ENCODE peak calls at places on chromosome 13, in five cellular contexts. One of them, this sample, is unnamed.
A peak's percentile ranks its signal among the peaks of the same experiment; 100 is the strongest.

GRCh38 chr13:50512602-50513527 is 330.6 kb downstream of the DLEU7 start:
- DNase-seq in fibroblast of pulmonary artery: peak; percentile 57
- DNase-seq in left lung: peak; percentile 79
- DNase-seq in neural crest cell: peak; percentile 24
- DNase-seq in dorsolateral prefrontal cortex: peak; percentile 40
- DNase-seq in this sample: peak; percentile 40

GRCh38 chr13:68440874-68441273 is 1210.7 kb upstream of the PCDH9 start:
- DNase-seq in fibroblast of pulmonary artery: no peak
- DNase-seq in left lung: no peak
- DNase-seq in neural crest cell: no peak
- DNase-seq in dorsolateral prefrontal cortex: no peak
- DNase-seq in this sample: no peak

GRCh38 chr13:23993439-23993980 is 96.2 kb upstream of the C1QTNF9B start:
- DNase-seq in fibroblast of pulmonary artery: peak; percentile 45
- DNase-seq in left lung: no peak
- DNase-seq in neural crest cell: no peak
- DNase-seq in dorsolateral prefrontal cortex: no peak
- DNase-seq in this sample: no peak

GRCh38 chr13:48567521-48568331 is 34.8 kb upstream of the RCBTB2 start:
- DNase-seq in fibroblast of pulmonary artery: peak; percentile 65
- DNase-seq in left lung: no peak
- DNase-seq in neural crest cell: no peak
- DNase-seq in dorsolateral prefrontal cortex: no peak
- DNase-seq in this sample: no peak

GRCh38 chr13:44112700-44113329 is 233.1 kb downstream of the LACC1 start:
- DNase-seq in fibroblast of pulmonary artery: no peak
- DNase-seq in left lung: no peak
- DNase-seq in neural crest cell: no peak
- DNase-seq in dorsolateral prefrontal cortex: no peak
- DNase-seq in this sample: no peak

GRCh38 chr13:60410299-60410698 is 13.3 kb downstream of the TDRD3 start:
- DNase-seq in fibroblast of pulmonary artery: no peak
- DNase-seq in left lung: no peak
- DNase-seq in neural crest cell: no peak
- DNase-seq in dorsolateral prefrontal cortex: no peak
- DNase-seq in this sample: no peak

GRCh38 chr13:59261928-59262488 is 901.7 kb downstream of the DIAPH3 start:
- DNase-seq in fibroblast of pulmonary artery: peak; percentile 53
- DNase-seq in left lung: no peak
- DNase-seq in neural crest cell: peak; percentile 3
- DNase-seq in dorsolateral prefrontal cortex: no peak
- DNase-seq in this sample: no peak

GRCh38 chr13:59607172-59607571 is 556.6 kb downstream of the DIAPH3 start:
- DNase-seq in fibroblast of pulmonary artery: no peak
- DNase-seq in left lung: no peak
- DNase-seq in neural crest cell: no peak
- DNase-seq in dorsolateral prefrontal cortex: no peak
- DNase-seq in this sample: no peak

GRCh38 chr13:110015253-110015652 is 228.9 kb upstream of the IRS2 start:
- DNase-seq in fibroblast of pulmonary artery: peak; percentile 24
- DNase-seq in left lung: no peak
- DNase-seq in neural crest cell: no peak
- DNase-seq in dorsolateral prefrontal cortex: no peak
- DNase-seq in this sample: no peak

GRCh38 chr13:34810996-34811395 is 131.1 kb upstream of the NBEA start:
- DNase-seq in fibroblast of pulmonary artery: no peak
- DNase-seq in left lung: no peak
- DNase-seq in neural crest cell: no peak
- DNase-seq in dorsolateral prefrontal cortex: no peak
- DNase-seq in this sample: no peak

GRCh38 chr13:41467546-41467945 is 10.2 kb downstream of the RGCC start:
- DNase-seq in fibroblast of pulmonary artery: no peak
- DNase-seq in left lung: no peak
- DNase-seq in neural crest cell: no peak
- DNase-seq in dorsolateral prefrontal cortex: no peak
- DNase-seq in this sample: no peak

GRCh38 chr13:43792456-43792855 is 5.7 kb upstream of the ENOX1 start:
- DNase-seq in fibroblast of pulmonary artery: peak; percentile 69
- DNase-seq in left lung: no peak
- DNase-seq in neural crest cell: no peak
- DNase-seq in dorsolateral prefrontal cortex: no peak
- DNase-seq in this sample: no peak

GRCh38 chr13:35557475-35557874 is 81.0 kb upstream of the MAB21L1 start:
- DNase-seq in fibroblast of pulmonary artery: no peak
- DNase-seq in left lung: no peak
- DNase-seq in neural crest cell: no peak
- DNase-seq in dorsolateral prefrontal cortex: no peak
- DNase-seq in this sample: no peak

GRCh38 chr13:30923423-30923822 is 9.0 kb upstream of the TEX26 start:
- DNase-seq in fibroblast of pulmonary artery: no peak
- DNase-seq in left lung: no peak
- DNase-seq in neural crest cell: no peak
- DNase-seq in dorsolateral prefrontal cortex: no peak
- DNase-seq in this sample: no peak

GRCh38 chr13:25990801-25991200 is 61.0 kb downstream of the SHISA2 start:
- DNase-seq in fibroblast of pulmonary artery: peak; percentile 8
- DNase-seq in left lung: no peak
- DNase-seq in neural crest cell: no peak
- DNase-seq in dorsolateral prefrontal cortex: no peak
- DNase-seq in this sample: no peak

GRCh38 chr13:108182652-108183051 is 32.7 kb downstream of the LIG4 start:
- DNase-seq in fibroblast of pulmonary artery: no peak
- DNase-seq in left lung: no peak
- DNase-seq in neural crest cell: no peak
- DNase-seq in dorsolateral prefrontal cortex: no peak
- DNase-seq in this sample: no peak

GRCh38 chr13:108178105-108178504 is 37.2 kb downstream of the LIG4 start:
- DNase-seq in fibroblast of pulmonary artery: no peak
- DNase-seq in left lung: no peak
- DNase-seq in neural crest cell: no peak
- DNase-seq in dorsolateral prefrontal cortex: no peak
- DNase-seq in this sample: no peak

GRCh38 chr13:108176685-108177274 is 38.6 kb downstream of the LIG4 start:
- DNase-seq in fibroblast of pulmonary artery: peak; percentile 38
- DNase-seq in left lung: no peak
- DNase-seq in neural crest cell: peak; percentile 47
- DNase-seq in dorsolateral prefrontal cortex: peak; percentile 10
- DNase-seq in this sample: peak; percentile 25
- TF ChIP-seq CTCF in fibroblast of pulmonary artery: peak; percentile 44
- TF ChIP-seq CTCF in left lung: peak; percentile 34
- TF ChIP-seq CTCF in neural crest cell: peak; percentile 67
- TF ChIP-seq CTCF in dorsolateral prefrontal cortex: peak; percentile 48
- TF ChIP-seq CTCF in this sample: no peak

DNA sequence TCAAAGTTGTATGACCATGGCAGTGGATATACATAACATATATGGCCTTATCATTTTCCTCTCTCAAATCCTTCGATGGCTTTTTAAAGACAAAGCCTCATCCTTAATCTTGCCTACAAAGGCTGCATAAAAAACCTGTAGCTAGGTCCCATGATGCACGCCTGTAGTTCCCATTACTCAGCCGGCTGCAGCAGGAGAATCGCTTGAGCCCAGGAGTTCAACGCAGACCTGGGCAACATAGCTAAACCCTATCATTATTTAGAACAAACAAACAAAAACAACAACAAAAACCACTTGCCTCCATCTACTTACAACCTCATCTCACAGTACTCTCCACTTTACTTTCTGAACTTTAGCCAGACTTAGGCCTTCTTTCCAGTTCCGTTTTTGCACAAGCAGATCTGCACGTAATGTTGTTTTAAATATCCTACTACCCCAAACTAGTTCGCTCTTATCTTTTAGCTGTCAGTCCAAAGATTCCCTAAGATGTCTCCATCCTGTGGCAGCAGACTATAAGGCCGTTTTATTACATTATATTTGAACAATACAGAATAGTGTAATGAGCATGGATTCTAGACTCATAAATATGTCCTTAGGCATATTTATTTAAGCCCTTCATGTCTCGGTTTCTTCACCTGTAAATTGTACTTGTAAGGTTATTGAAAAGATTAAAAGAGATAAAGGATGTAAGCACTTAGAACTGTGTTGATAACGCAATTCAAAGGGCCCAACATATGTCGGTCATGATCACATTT is 969 bp upstream of the POMP start:
- DNase-seq in fibroblast of pulmonary artery: peak; percentile 53
- DNase-seq in left lung: no peak
- DNase-seq in neural crest cell: no peak
- DNase-seq in dorsolateral prefrontal cortex: no peak
- DNase-seq in this sample: no peak
- TF ChIP-seq CTCF in fibroblast of pulmonary artery: peak; percentile 19
- TF ChIP-seq CTCF in left lung: peak; percentile 10
- TF ChIP-seq CTCF in neural crest cell: no peak
- TF ChIP-seq CTCF in dorsolateral prefrontal cortex: peak; percentile 34
- TF ChIP-seq CTCF in this sample: no peak

DNA sequence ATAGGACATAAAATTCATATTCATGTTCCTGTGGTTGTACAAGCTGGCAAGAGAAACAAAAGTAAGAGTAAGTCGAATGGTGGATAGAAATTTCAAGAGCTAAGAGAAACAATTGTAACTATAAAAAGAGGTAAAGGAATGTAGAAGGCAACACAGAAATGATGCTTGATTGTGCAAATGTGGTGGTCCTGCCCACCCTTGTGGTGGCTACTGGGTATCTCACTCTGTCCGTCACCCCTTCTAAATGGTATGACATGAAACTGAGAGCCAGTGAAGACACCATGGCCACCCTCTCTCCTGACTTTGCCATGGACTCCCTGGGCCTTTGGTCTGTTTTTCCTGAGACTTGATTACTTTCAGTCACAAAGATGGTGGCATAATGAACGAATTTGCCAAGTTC is 925.9 kb upstream of the SLITRK6 start:
- DNase-seq in fibroblast of pulmonary artery: no peak
- DNase-seq in left lung: no peak
- DNase-seq in neural crest cell: no peak
- DNase-seq in dorsolateral prefrontal cortex: no peak
- DNase-seq in this sample: no peak
- TF ChIP-seq CTCF in fibroblast of pulmonary artery: no peak
- TF ChIP-seq CTCF in left lung: no peak
- TF ChIP-seq CTCF in neural crest cell: no peak
- TF ChIP-seq CTCF in dorsolateral prefrontal cortex: no peak
- TF ChIP-seq CTCF in this sample: no peak

GRCh38 chr13:51583875-51584730 is at the start of gene WDFY2:
- DNase-seq in fibroblast of pulmonary artery: peak; percentile 100
- DNase-seq in left lung: peak; percentile 100
- DNase-seq in neural crest cell: peak; percentile 99
- DNase-seq in dorsolateral prefrontal cortex: peak; percentile 98
- DNase-seq in this sample: peak; percentile 100
- TF ChIP-seq CTCF in fibroblast of pulmonary artery: no peak
- TF ChIP-seq CTCF in left lung: no peak
- TF ChIP-seq CTCF in neural crest cell: peak; percentile 18
- TF ChIP-seq CTCF in dorsolateral prefrontal cortex: peak; percentile 51
- TF ChIP-seq CTCF in this sample: no peak

This sample was measured in activated B cell treated with CpG ODN at 0.5 μM for 24 hours.